ENCODE peak calls at places on chromosomes 2 and 18, in eight cellular contexts. T, L, G, J, M, A, C and P are unnamed samples.

GRCh38 chr18:24600076-24600654 is 139.7 kb downstream of the HRH4 start:
- DNase-seq in A (peak; percentile 57), M (peak; percentile 57), G (peak; percentile 32), J (peak; percentile 23), L (peak; percentile 66), T (peak; percentile 21), C (no peak), P (peak; percentile 42)

GRCh38 chr2:216807861-216808272 is 52.0 kb downstream of the TNP1 start:
- DNase-seq in T (no peak), C (no peak), L (no peak), M (no peak), J (no peak), A (peak; percentile 68), G (no peak), P (peak; percentile 8)

GRCh38 chr2:8239402-8240127 is 442.3 kb upstream of the ID2 start:
- DNase-seq in A (no peak), T (no peak), J (no peak), G (no peak), C (no peak), L (no peak), M (no peak), P (no peak)

GRCh38 chr18:53947092-53947640 is 277.3 kb downstream of the MBD2 start:
- DNase-seq in A (no peak), G (no peak), M (peak; percentile 31), L (no peak), J (no peak), T (no peak), C (no peak), P (peak; percentile 17)

GRCh38 chr2:216083464-216084279 is 2.0 kb downstream of the TMEM169 start:
- DNase-seq in J (no peak), G (no peak), L (no peak), M (peak; percentile 6), A (peak; percentile 91), C (no peak), T (peak; percentile 63), P (no peak)

GRCh38 chr2:240567872-240568677 is at the start of gene RNPEPL1:
- DNase-seq in G (peak; percentile 58), A (no peak), J (peak; percentile 57), L (peak; percentile 71), C (no peak), T (no peak), M (peak; percentile 59), P (peak; percentile 30)

GRCh38 chr2:114079366-114080004 is 189.6 kb downstream of the ACTR3 start:
- DNase-seq in M (no peak), C (no peak), L (no peak), G (no peak), J (no peak), T (no peak), A (no peak), P (no peak)

GRCh38 chr2:168935810-168936581 is 34.9 kb downstream of the G6PC2 start:
- DNase-seq in M (peak; percentile 78), L (no peak), J (no peak), G (peak; percentile 88), C (no peak), T (peak; percentile 79), A (peak; percentile 35), P (peak; percentile 69)

GRCh38 chr2:224870341-224870740 is 154.2 kb upstream of the CCDC195 start:
- DNase-seq in L (no peak), A (peak; percentile 24), M (no peak), J (no peak), G (no peak), C (no peak), T (no peak), P (no peak)

GRCh38 chr2:43427032-43427424 is 168.8 kb downstream of the THADA start:
- DNase-seq in C (no peak), M (no peak), G (peak; percentile 60), T (no peak), L (no peak), A (no peak), J (no peak), P (no peak)

GRCh38 chr2:232609607-232610006 is 23.8 kb upstream of the EFHD1 start:
- DNase-seq in C (no peak), G (no peak), T (no peak), J (no peak), M (no peak), A (no peak), L (no peak), P (no peak)

GRCh38 chr2:221570321-221571107 is 1.6 kb downstream of the EPHA4 start:
- DNase-seq in L (no peak), T (no peak), C (no peak), M (peak; percentile 55), J (peak; percentile 25), A (peak; percentile 20), G (no peak), P (peak; percentile 19)

DNA sequence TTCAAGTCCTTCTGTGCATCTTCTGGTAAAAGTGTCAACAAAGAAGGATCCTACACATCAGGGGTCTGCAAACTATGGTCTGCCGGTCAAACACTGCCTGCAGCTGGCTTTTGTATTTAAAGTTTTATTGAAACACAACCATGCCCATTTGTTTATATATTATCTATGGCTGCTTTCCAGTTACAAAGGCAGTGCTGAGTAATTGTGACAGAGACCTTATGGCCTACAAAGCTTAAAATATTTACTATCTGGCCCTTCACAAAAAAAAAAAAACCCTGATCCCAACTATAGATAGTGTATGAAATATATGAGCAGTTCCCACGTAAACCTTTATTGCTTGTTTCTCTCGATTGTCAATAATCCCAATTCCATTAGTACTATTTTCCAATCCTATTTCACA is 101.4 kb downstream of the RBMS1 start:
- DNase-seq in A (no peak), G (no peak), M (no peak), J (no peak), T (no peak), C (no peak), L (no peak), P (no peak)
- H3K4me3 ChIP-seq in A (no peak overlapping the region), G (no peak overlapping the region), M (no peak overlapping the region), J (no peak overlapping the region), T (no peak overlapping the region), C (no peak overlapping the region), L (no peak overlapping the region), P (no peak overlapping the region)

DNA sequence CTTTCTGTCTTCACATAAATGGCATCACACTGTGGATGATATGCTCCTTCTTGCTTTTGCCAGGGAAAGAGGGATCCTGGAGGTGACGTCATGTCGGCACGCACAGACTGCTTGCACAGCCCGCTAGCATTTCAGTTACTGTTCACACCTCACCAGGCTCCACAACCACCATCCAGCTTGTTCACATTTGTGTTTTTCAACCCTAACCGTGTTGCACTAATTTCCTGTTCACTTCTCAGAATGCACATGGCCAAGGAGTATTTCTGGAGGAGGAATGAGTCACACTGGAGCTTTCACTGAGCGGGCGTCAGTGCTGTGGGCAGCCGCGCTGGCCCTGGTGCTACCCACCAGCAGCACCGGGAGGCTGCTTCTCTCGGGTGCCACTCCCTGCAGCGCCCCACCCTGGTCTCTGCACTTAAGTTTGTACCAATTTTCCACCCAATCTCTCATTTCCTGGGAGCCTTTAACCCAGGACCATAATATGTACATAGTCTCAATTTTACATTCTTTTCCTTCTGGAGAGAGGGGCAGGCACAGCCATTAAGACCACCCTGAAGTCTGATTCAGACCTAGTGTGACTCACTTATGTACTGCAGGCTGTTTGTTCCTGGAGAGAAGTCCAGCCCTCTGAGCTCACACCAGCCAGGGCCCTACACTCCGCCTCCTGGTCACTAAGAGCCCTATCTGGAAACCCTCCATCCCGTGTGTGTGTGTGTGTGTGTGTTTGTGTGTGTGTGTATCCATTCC is 65.1 kb downstream of the MBP start:
- DNase-seq in M (peak; percentile 78), T (peak; percentile 51), L (no peak), A (peak; percentile 96), J (peak; percentile 52), G (no peak), C (no peak), P (peak; percentile 86)
- TF ChIP-seq CTCF in M (no peak), T (no peak), L (peak; percentile 39), A (peak; percentile 7), J (no peak), G (no peak), C (no peak), P (peak; percentile 1)

DNA sequence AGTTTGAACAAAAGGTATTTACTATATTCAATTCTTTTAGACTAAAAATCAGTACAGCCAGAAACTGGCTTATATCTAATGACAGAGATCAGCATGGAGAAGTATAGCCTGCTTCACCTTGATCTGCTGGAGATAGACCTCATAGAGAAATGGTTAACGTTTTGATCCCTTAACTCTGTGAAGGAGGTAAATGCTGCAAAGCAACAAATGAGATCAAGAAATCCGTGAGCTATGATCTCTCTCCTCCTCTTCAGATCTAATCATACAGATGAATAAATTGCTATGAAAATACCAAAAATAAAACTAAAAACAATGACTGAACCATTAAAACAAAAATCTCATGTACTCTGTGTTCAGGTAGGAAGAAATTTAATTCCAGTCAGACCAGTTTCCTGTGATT is 42.8 kb downstream of the KLHL14 start:
- DNase-seq in J (no peak), M (no peak), A (no peak), C (no peak), G (no peak), T (no peak), L (no peak), P (no peak)
- H3K4me3 ChIP-seq in J (peak overlapping the region; percentile 18), M (peak overlapping the region; percentile 48), A (peak overlapping the region; percentile 40), C (peak overlapping the region; percentile 33), G (no peak overlapping the region), T (no peak overlapping the region), L (peak overlapping the region; percentile 67), P (no peak overlapping the region)

GRCh38 chr18:48668466-48669179 is 129.8 kb downstream of the CTIF start:
- DNase-seq in L (no peak), T (no peak), C (no peak), M (no peak), G (no peak), A (no peak), J (no peak), P (no peak)

GRCh38 chr18:48665654-48666053 is 126.8 kb downstream of the CTIF start:
- DNase-seq in C (no peak), J (no peak), G (no peak), T (no peak), M (no peak), L (no peak), A (no peak), P (no peak)

GRCh38 chr18:48666613-48667012 is 127.8 kb downstream of the CTIF start:
- DNase-seq in T (no peak), A (no peak), M (no peak), G (no peak), J (no peak), C (no peak), L (no peak), P (no peak)

GRCh38 chr18:48669180-48669675 is 130.4 kb downstream of the CTIF start:
- DNase-seq in L (no peak), J (no peak), A (no peak), G (no peak), T (no peak), C (no peak), M (no peak), P (no peak)

DNA sequence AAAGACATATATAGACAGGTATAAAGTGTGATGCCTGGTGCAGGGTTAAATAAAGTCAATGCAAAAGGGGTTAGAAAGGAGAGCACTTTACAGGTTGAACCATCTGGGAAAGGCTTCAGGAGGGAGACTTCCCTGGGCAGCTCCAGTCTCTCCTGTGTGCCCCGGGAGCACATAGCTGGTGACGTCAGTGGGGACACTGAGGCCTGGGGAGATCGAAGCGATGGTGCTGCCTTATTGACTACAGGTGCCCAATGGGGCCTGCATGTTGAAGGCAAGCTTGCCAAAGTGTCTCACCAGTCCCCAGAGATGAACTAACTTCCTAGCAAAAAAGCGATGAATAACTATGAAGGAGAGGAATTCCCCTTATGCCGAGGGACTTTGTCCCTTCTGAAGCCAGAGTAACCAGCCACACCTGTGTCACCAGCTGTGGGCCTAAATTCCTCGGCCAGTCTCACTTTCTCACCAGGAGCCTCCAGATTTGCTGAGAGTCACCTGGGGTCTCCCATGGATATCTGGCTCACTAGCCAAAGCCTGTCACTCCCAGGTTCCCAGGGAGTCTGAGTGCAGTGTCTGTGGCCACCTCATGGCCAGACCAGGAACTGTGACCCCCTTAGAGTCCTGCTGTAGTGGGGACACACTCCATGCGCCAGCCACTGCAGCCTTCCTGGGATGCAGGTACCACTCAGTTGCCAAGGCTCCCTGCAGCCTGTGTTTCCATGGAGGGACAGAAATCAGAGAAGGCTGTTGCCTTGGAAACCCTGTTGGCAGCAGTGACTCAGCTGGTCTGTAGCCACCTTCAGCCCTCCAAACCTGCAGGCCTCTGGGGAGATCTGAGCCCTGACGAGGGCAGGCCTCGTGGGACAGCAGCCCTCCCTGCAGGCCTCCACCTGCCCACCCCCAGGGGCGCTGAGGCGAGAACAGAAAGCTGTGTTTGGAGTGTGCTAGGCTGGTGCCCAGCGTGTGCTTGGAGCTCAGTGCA is 128.7 kb downstream of the CTIF start:
- DNase-seq in L (peak; percentile 27), G (peak; percentile 20), C (no peak), M (no peak), A (peak; percentile 46), J (no peak), T (no peak), P (no peak)
- TF ChIP-seq CTCF in L (peak; percentile 31), G (peak; percentile 28), C (no peak), M (peak; percentile 37), A (peak; percentile 51), J (peak; percentile 22), T (peak; percentile 50), P (peak; percentile 3)